ENCODE peak calls at places on chromosomes 13 and 19, in seven cellular contexts. F is SK-N-SH, Y is HCT116, C is GM12878, B is K562, D is H1, K is HepG2. W is an unnamed sample.

GRCh38 chr19:50303558-50303957 is 25.6 kb downstream of the KCNC3 start:
- DNase-seq in D (no peak), F (no peak), Y (no peak), C (no peak), K (no peak), B (no peak), W (no peak)

GRCh38 chr13:111339366-111340143 is 19.1 kb downstream of the TEX29 start:
- DNase-seq in B (no peak), C (no peak), D (no peak), F (no peak), Y (no peak), K (no peak), W (no peak)

GRCh38 chr13:74681891-74682290 is 547.7 kb upstream of the KLF12 start:
- DNase-seq in D (no peak), B (no peak), F (no peak), Y (no peak), C (no peak), K (no peak), W (no peak)

GRCh38 chr13:109734002-109734785 is 52.2 kb downstream of the IRS2 start:
- DNase-seq in K (no peak), Y (no peak), F (no peak), C (no peak), B (no peak), D (no peak), W (no peak)

GRCh38 chr13:95660981-95661581 is 15.9 kb upstream of the DNAJC3 start:
- DNase-seq in C (no peak), K (peak), F (peak), Y (peak), B (peak), D (no peak), W (peak)

GRCh38 chr13:72953391-72953960 is 105.3 kb upstream of the KLF5 start:
- DNase-seq in B (no peak), C (no peak), D (no peak), Y (no peak), F (no peak), K (no peak), W (no peak)

GRCh38 chr19:18594096-18594823 is 5.7 kb downstream of the REX1BD start:
- DNase-seq in Y (no peak), C (no peak), B (peak), K (no peak), F (peak), D (peak), W (peak)

GRCh38 chr19:55679343-55680257 is 4.6 kb downstream of the EPN1 start:
- DNase-seq in F (no peak), D (no peak), Y (no peak), K (no peak), B (no peak), C (no peak), W (no peak)

GRCh38 chr13:93996471-93996870 is 483.0 kb downstream of the DCT start:
- DNase-seq in C (no peak), F (no peak), B (no peak), D (no peak), K (no peak), Y (no peak), W (no peak)

GRCh38 chr13:73903561-73903960 is 230.6 kb downstream of the KLF12 start:
- DNase-seq in K (no peak), C (no peak), B (no peak), D (peak), Y (no peak), F (no peak), W (no peak)

GRCh38 chr13:76286178-76286577 is 600.0 kb downstream of the KCTD12 start:
- DNase-seq in B (no peak), F (no peak), D (no peak), K (no peak), Y (no peak), C (no peak), W (no peak)

GRCh38 chr13:70634893-70635292 is 526.6 kb upstream of the KLHL1 start:
- DNase-seq in D (no peak), C (no peak), Y (no peak), B (no peak), F (no peak), K (no peak), W (no peak)

GRCh38 chr13:112112534-112113276 is 45.8 kb downstream of the SOX1 start:
- DNase-seq in K (no peak), F (no peak), D (no peak), C (no peak), Y (no peak), B (no peak), W (no peak)

GRCh38 chr19:38877781-38878574 is at the start of gene RINL:
- DNase-seq in D (no peak), B (peak), K (no peak), C (no peak), F (peak), Y (no peak), W (peak)

GRCh38 chr19:18419699-18420460 is 682 bp downstream of the SSBP4 start:
- DNase-seq in K (peak), C (no peak), F (peak), D (no peak), Y (no peak), B (peak), W (no peak)

GRCh38 chr19:52464798-52465470 is 11.6 kb downstream of the ZNF578 start:
- DNase-seq in K (peak), F (no peak), B (peak), D (peak), C (no peak), Y (peak), W (peak)

GRCh38 chr19:44592451-44592890 is 20.9 kb upstream of the IGSF23 start:
- DNase-seq in D (no peak), F (no peak), Y (no peak), B (no peak), K (no peak), C (no peak), W (no peak)

GRCh38 chr13:34265016-34265692 is 447.2 kb downstream of the RFC3 start:
- DNase-seq in C (no peak), F (no peak), K (no peak), B (no peak), Y (no peak), D (no peak), W (no peak)

GRCh38 chr13:107582171-107582570 is 633.2 kb downstream of the LIG4 start:
- DNase-seq in K (no peak), C (no peak), F (no peak), D (no peak), B (no peak), Y (no peak), W (no peak)

GRCh38 chr19:4033028-4033956 is 25.8 kb downstream of the PIAS4 start:
- DNase-seq in D (no peak), Y (no peak), F (no peak), B (no peak), K (no peak), C (no peak), W (no peak)

GRCh38 chr13:51542358-51542972 is 41.8 kb upstream of the WDFY2 start:
- DNase-seq in K (no peak), B (peak), Y (no peak), F (peak), D (no peak), C (no peak), W (no peak)

GRCh38 chr19:40280608-40281221 is 4.4 kb downstream of the AKT2 start:
- DNase-seq in Y (no peak), B (no peak), F (no peak), K (no peak), D (no peak), C (no peak), W (peak)

GRCh38 chr19:51368366-51369282 is at the start of gene CLDND2:
- DNase-seq in Y (no peak), B (peak), F (no peak), C (no peak), K (no peak), D (peak), W (no peak)

GRCh38 chr19:51365211-51366049 is 758 bp downstream of the ETFB start:
- DNase-seq in C (no peak), Y (no peak), F (no peak), D (no peak), B (no peak), K (peak), W (no peak)

GRCh38 chr19:51366050-51366998 is at the start of gene ETFB:
- DNase-seq in D (peak), B (peak), C (peak), F (peak), K (peak), Y (peak), W (peak)

GRCh38 chr19:51366999-51367564 is 894 bp upstream of the ETFB start:
- DNase-seq in F (peak), Y (no peak), D (no peak), B (no peak), K (no peak), C (no peak), W (no peak)

GRCh38 chr19:51367565-51368365 is 1.0 kb downstream of the CLDND2 start:
- DNase-seq in D (peak), Y (peak), C (peak), B (peak), K (peak), F (peak), W (peak)
- TF ChIP-seq JUND in D (no peak), Y (no peak), C (no peak), B (peak), K (peak), F (no peak), W (no peak)

GRCh38 chr19:47778089-47778953 is at the start of gene SELENOW:
- DNase-seq in F (peak), C (peak), Y (peak), K (peak), D (peak), B (peak), W (peak)

GRCh38 chr19:47779524-47780214 is 1.2 kb downstream of the SELENOW start:
- DNase-seq in Y (no peak), F (no peak), B (peak), D (no peak), K (no peak), C (no peak), W (peak)

GRCh38 chr19:47778954-47779351 is 450 bp downstream of the SELENOW start:
- DNase-seq in C (no peak), F (peak), D (no peak), B (peak), K (no peak), Y (no peak), W (peak)

GRCh38 chr19:47780215-47780551 is 1.7 kb downstream of the SELENOW start:
- DNase-seq in C (no peak), B (no peak), K (no peak), F (no peak), Y (no peak), D (no peak), W (no peak)

DNA sequence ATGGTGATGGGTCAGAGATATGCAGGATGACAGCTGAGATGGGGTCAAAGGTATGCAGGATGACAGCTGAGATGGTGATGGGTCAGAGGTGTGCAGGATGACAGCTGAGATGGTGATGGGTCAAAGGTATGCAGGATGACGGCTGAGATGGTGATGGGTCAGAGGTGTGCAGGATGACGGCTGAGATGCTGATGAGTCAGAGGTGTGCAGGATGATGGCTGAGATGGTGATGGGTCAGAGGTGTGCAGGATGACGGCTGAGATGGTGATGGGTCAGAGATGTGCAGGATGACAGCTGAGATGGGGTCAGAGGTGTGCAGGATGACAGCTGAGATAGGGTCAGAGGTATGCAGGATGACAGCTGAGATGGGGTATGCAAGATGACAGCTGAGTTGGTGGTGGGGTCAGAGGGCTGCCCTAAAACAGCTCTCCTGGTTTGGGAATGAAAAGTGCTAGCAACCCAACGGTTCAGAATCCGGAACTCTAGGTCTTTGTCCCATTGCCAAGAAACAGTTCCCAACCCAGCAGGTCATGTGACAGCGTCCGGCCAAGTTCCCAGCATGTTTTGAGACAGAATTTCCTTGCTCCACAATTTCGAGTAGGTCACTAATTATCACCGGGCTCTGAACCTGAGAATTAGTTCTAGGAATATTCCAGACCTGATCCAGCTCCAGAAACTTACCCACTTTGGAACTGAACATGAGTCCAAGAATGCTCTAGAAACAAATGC is 3.3 kb downstream of the SELENOW start:
- DNase-seq in F (no peak), D (no peak), K (no peak), C (no peak), Y (no peak), B (no peak), W (no peak)
- TF ChIP-seq JUND in F (no peak), D (no peak), K (no peak), C (no peak), Y (no peak), B (no peak), W (no peak)

DNA sequence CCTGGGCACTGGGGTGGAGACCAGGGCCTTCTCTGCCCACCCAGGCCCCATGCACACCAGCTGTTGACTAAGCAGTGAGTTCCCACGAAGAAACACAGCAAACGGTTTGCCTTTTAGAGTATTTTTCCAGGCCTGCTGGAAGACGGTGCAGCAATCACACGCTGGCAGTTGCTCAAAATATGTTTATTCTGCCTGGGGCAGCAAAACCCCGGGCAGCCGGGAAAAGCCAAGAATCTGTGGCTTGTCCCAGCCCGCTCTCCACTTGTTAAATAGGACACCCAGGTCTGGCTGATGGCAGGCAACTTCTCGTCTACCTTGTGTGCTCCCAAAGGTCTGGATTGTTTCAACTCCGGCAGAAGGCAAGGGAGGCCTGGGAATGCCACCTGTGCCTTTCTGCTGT is 40.8 kb downstream of the GGACT start:
- DNase-seq in C (no peak), B (no peak), K (no peak), D (peak), F (peak), Y (no peak), W (peak)
- TF ChIP-seq JUND in C (no peak), B (no peak), K (no peak), D (no peak), F (no peak), Y (no peak), W (no peak)

DNA sequence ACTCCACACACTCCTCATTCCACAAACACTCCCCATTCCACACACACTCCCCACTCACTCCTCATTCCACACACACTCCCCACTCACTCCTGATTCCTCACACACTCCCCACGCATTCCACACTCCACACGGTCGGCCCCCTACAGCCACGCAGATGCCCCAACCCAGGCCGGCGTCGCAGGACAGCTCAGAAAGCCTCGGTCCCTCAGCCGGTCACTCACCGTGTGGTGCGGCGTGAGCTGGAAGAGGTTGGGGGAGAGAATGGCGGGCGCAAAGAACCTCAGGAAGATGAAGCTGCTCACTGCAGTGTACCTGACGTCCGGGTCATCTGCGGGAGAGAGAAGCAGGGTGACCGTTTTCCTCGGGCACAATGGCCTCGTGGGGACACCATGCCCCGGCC is 39.0 kb upstream of the C13orf46 start:
- DNase-seq in F (no peak), D (no peak), K (no peak), C (no peak), Y (no peak), B (no peak), W (no peak)
- TF ChIP-seq JUND in F (no peak), D (no peak), K (no peak), C (no peak), Y (no peak), B (no peak), W (no peak)

GRCh38 chr19:34490141-34490766 is 8.7 kb downstream of the WTIP start:
- DNase-seq in B (no peak), C (no peak), D (no peak), K (no peak), Y (no peak), F (no peak), W (no peak)
- TF ChIP-seq JUND in B (no peak), C (no peak), D (no peak), K (no peak), Y (no peak), F (no peak), W (no peak)

GRCh38 chr13:47232516-47232915 is 335.7 kb upstream of the HTR2A start:
- DNase-seq in B (no peak), K (no peak), Y (no peak), D (no peak), F (no peak), C (no peak), W (no peak)
- TF ChIP-seq JUND in B (no peak), K (no peak), Y (no peak), D (no peak), F (no peak), C (no peak), W (no peak)

GRCh38 chr13:78339927-78340326 is 263.4 kb downstream of the POU4F1 start:
- DNase-seq in C (no peak), F (no peak), B (no peak), K (no peak), D (no peak), Y (no peak), W (no peak)

GRCh38 chr13:78334059-78334458 is 269.3 kb downstream of the POU4F1 start:
- DNase-seq in F (no peak), C (no peak), D (no peak), K (no peak), Y (no peak), B (no peak), W (no peak)
- TF ChIP-seq JUND in F (no peak), C (no peak), D (no peak), K (no peak), Y (no peak), B (no peak), W (no peak)

GRCh38 chr13:99062593-99062992 is 84.7 kb upstream of the DOCK9 start:
- DNase-seq in C (no peak), K (no peak), Y (no peak), D (no peak), F (no peak), B (no peak), W (no peak)
- TF ChIP-seq JUND in C (no peak), K (no peak), Y (no peak), D (no peak), F (no peak), B (no peak), W (no peak)

W was measured in T47D.